ENCODE peak calls at places on chromosomes 1 and 21, in eight cellular contexts. M, C, J, V, L, T, P and R are unnamed samples.

GRCh38 chr1:231918239-231919015 is 291.8 kb downstream of the DISC1 start:
- DNase-seq in M (peak), C (no peak), J (no peak), V (peak), L (no peak), T (peak), P (no peak), R (peak)

GRCh38 chr1:185244015-185244747 is 72.9 kb downstream of the IVNS1ABP start:
- DNase-seq in M (peak), C (no peak), J (no peak), V (peak), L (no peak), T (peak), P (no peak), R (peak)

GRCh38 chr1:112358798-112359408 is 37.1 kb upstream of the CTTNBP2NL start:
- DNase-seq in M (peak), C (peak), J (peak), V (peak), L (peak), T (peak), P (peak), R (peak)

GRCh38 chr1:110686188-110686587 is 11.4 kb upstream of the KCNA3 start:
- DNase-seq in M (no peak), C (no peak), J (peak), V (no peak), L (no peak), T (no peak), P (no peak), R (no peak)

GRCh38 chr1:236394905-236395779 is 1.1 kb downstream of the EDARADD start:
- DNase-seq in M (no peak), C (peak), J (no peak), V (peak), L (peak), T (peak), P (peak), R (peak)

GRCh38 chr1:155086856-155087535 is 8.4 kb downstream of the EFNA3 start:
- DNase-seq in M (no peak), C (no peak), J (no peak), V (no peak), L (no peak), T (no peak), P (no peak), R (no peak)

GRCh38 chr1:99707535-99708142 is 58.8 kb downstream of the FRRS1 start:
- DNase-seq in M (peak), C (peak), J (peak), V (peak), L (peak), T (peak), P (peak), R (peak)

GRCh38 chr1:27583479-27583878 is 20.5 kb downstream of the AHDC1 start:
- DNase-seq in M (no peak), C (no peak), J (no peak), V (no peak), L (no peak), T (no peak), P (no peak), R (no peak)

GRCh38 chr1:43541721-43542401 is 11.2 kb downstream of the PTPRF start:
- DNase-seq in M (no peak), C (peak), J (no peak), V (no peak), L (no peak), T (peak), P (peak), R (no peak)

GRCh38 chr1:232786845-232787455 is 18.3 kb upstream of the MAP10 start:
- DNase-seq in M (no peak), C (no peak), J (no peak), V (no peak), L (no peak), T (no peak), P (no peak), R (no peak)

GRCh38 chr1:11341881-11342552 is 69.0 kb downstream of the UBIAD1 start:
- DNase-seq in M (peak), C (no peak), J (no peak), V (no peak), L (no peak), T (peak), P (no peak), R (no peak)

GRCh38 chr1:75330633-75331032 is 196.4 kb downstream of the LHX8 start:
- DNase-seq in M (no peak), C (no peak), J (no peak), V (peak), L (no peak), T (no peak), P (peak), R (no peak)

GRCh38 chr1:68087184-68087583 is 36.8 kb upstream of the DIRAS3 start:
- DNase-seq in M (peak), C (no peak), J (no peak), V (peak), L (no peak), T (no peak), P (no peak), R (peak)

GRCh38 chr1:75342799-75343198 is 208.6 kb downstream of the LHX8 start:
- DNase-seq in M (no peak), C (no peak), J (no peak), V (no peak), L (peak), T (no peak), P (no peak), R (no peak)

GRCh38 chr1:99490031-99490430 is 155.9 kb upstream of the PALMD start:
- DNase-seq in M (no peak), C (no peak), J (no peak), V (no peak), L (no peak), T (no peak), P (no peak), R (peak)

GRCh38 chr1:236015539-236015938 is 49.4 kb downstream of the NID1 start:
- DNase-seq in M (no peak), C (no peak), J (no peak), V (no peak), L (no peak), T (no peak), P (no peak), R (no peak)

GRCh38 chr1:35666916-35667315 is 25.6 kb upstream of the PSMB2 start:
- DNase-seq in M (no peak), C (no peak), J (no peak), V (no peak), L (no peak), T (no peak), P (no peak), R (no peak)

DNA sequence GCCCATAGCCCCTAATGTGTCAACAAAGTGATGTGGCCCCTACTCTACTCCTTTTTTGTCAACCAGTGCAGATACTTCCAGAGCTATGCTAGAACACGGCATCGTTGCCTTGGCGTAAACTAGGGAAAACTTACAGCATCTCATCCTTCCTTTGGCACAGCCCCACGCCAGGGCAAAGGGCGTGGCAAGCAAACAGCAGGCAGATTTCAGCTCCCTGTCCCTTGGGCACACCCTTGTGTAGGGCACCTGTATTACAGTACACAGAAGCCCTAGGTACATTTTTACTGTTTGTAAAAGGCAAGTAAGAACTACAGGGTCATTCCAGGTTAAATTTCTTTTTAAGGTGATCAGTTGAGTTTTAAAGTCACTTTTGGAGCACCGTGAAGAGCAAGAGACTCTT is 29.3 kb downstream of the PRDX6 start:
- DNase-seq in M (no peak), C (peak), J (no peak), V (no peak), L (no peak), T (no peak), P (peak), R (no peak)
- TF ChIP-seq CTCF in M (no peak), C (peak), J (peak), V (no peak), L (peak), T (no peak), P (no peak), R (no peak)

GRCh38 chr1:52928083-52928404 is 968 bp downstream of the SCP2 start:
- DNase-seq in M (no peak), C (no peak), J (no peak), V (no peak), L (no peak), T (no peak), P (no peak), R (no peak)
- H3K4me3 ChIP-seq in M (peak), C (peak), J (no peak), V (peak), L (peak), T (peak), P (peak), R (peak)

DNA sequence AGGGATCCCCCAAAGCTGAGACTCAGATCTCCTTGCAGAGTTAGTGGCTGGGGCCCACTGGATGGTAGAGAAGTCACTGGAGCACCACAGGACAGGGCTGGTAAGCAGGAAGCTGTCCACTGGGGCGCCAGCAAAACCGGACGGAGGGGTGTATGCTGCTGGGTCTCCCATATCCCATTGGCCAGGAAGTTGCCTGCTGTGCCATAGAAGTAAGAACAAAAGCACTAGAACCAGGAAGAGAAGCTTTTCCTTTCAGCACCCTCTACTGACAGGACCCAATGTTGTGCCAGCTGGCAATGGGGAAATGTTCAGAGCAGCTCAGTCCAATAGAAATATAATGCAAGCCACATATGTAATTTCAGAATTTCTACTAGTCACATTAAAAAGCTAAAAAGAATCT is 146.6 kb downstream of the SPATA46 start:
- DNase-seq in M (no peak), C (no peak), J (peak), V (peak), L (peak), T (peak), P (no peak), R (peak)
- TF ChIP-seq CTCF in M (no peak), C (peak), J (peak), V (no peak), L (peak), T (no peak), P (no peak), R (peak)

DNA sequence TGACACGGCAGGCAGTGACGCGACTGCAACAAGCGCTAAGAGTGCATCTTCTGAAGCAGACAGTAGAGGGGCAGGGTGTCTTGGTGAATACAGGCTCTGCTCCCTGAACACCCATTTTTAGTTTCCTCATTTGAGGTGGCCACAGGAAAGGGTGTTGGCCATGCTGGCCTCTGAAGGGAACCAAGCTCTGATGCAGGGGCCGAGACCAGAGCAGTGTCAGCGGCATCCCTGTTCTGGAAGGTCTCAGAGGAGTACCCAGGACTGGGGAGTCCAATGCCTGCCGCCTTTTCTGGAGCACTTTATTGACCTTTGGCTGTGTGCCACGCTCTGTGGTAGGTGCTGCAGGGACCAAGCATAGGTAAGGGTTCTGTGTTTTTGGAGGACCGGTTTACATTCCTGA is 100.4 kb downstream of the KCNJ6 start:
- DNase-seq in M (no peak), C (no peak), J (no peak), V (no peak), L (no peak), T (no peak), P (no peak), R (no peak)
- H3K4me3 ChIP-seq in M (no peak), C (no peak), J (no peak), V (no peak), L (no peak), T (no peak), P (no peak), R (no peak)

GRCh38 chr1:53473463-53473862 is 14.3 kb downstream of the DMRTB1 start:
- DNase-seq in M (peak), C (no peak), J (no peak), V (peak), L (no peak), T (peak), P (no peak), R (peak)
- TF ChIP-seq CTCF in M (peak), C (no peak), J (peak), V (peak), L (peak), T (peak), P (peak), R (peak)

GRCh38 chr1:115978292-115978941 is 2.1 kb downstream of the SLC22A15 start:
- DNase-seq in M (no peak), C (no peak), J (no peak), V (no peak), L (no peak), T (no peak), P (no peak), R (no peak)

GRCh38 chr1:115977481-115978258 is 1.4 kb downstream of the SLC22A15 start:
- DNase-seq in M (no peak), C (no peak), J (no peak), V (peak), L (no peak), T (peak), P (peak), R (peak)

GRCh38 chr1:115976900-115977480 is 677 bp downstream of the SLC22A15 start:
- DNase-seq in M (no peak), C (no peak), J (no peak), V (no peak), L (peak), T (peak), P (peak), R (no peak)

GRCh38 chr1:115975569-115976061 is 698 bp upstream of the SLC22A15 start:
- DNase-seq in M (no peak), C (no peak), J (no peak), V (no peak), L (no peak), T (no peak), P (no peak), R (no peak)

GRCh38 chr1:115976062-115976899 is at the start of gene SLC22A15:
- DNase-seq in M (no peak), C (peak), J (peak), V (peak), L (peak), T (peak), P (peak), R (peak)
- H3K4me3 ChIP-seq in M (peak), C (peak), J (peak), V (peak), L (peak), T (peak), P (peak), R (peak)

GRCh38 chr1:41038110-41038509 is 16.6 kb upstream of the SLFNL1 start:
- DNase-seq in M (no peak), C (no peak), J (no peak), V (no peak), L (no peak), T (peak), P (no peak), R (no peak)
- TF ChIP-seq CTCF in M (no peak), C (no peak), J (no peak), V (no peak), L (peak), T (no peak), P (peak), R (peak)

GRCh38 chr1:156895927-156896326 is 2.4 kb downstream of the PEAR1 start:
- DNase-seq in M (no peak), C (no peak), J (no peak), V (peak), L (no peak), T (no peak), P (no peak), R (no peak)

GRCh38 chr1:156896490-156897033 is 3.0 kb downstream of the PEAR1 start:
- DNase-seq in M (peak), C (no peak), J (no peak), V (peak), L (peak), T (peak), P (peak), R (peak)

GRCh38 chr1:156895408-156895874 is 1.9 kb downstream of the PEAR1 start:
- DNase-seq in M (peak), C (no peak), J (no peak), V (peak), L (no peak), T (no peak), P (no peak), R (no peak)

GRCh38 chr1:156898151-156898550 is 4.6 kb downstream of the PEAR1 start:
- DNase-seq in M (peak), C (no peak), J (no peak), V (peak), L (no peak), T (peak), P (peak), R (peak)

GRCh38 chr1:156897078-156897825 is 3.7 kb downstream of the PEAR1 start:
- DNase-seq in M (peak), C (no peak), J (no peak), V (peak), L (no peak), T (peak), P (no peak), R (peak)
- H3K4me3 ChIP-seq in M (no peak), C (no peak), J (no peak), V (no peak), L (no peak), T (no peak), P (no peak), R (peak)

GRCh38 chr1:64651841-64652240 is 93.0 kb upstream of the RAVER2 start:
- DNase-seq in M (no peak), C (no peak), J (no peak), V (no peak), L (no peak), T (no peak), P (no peak), R (no peak)

GRCh38 chr1:64650411-64650810 is 94.5 kb upstream of the RAVER2 start:
- DNase-seq in M (peak), C (no peak), J (no peak), V (no peak), L (no peak), T (no peak), P (no peak), R (no peak)

GRCh38 chr1:64655861-64656260 is 89.0 kb upstream of the RAVER2 start:
- DNase-seq in M (no peak), C (no peak), J (no peak), V (no peak), L (no peak), T (no peak), P (no peak), R (no peak)

GRCh38 chr1:64653466-64653865 is 91.4 kb upstream of the RAVER2 start:
- DNase-seq in M (no peak), C (no peak), J (no peak), V (no peak), L (no peak), T (no peak), P (no peak), R (no peak)

DNA sequence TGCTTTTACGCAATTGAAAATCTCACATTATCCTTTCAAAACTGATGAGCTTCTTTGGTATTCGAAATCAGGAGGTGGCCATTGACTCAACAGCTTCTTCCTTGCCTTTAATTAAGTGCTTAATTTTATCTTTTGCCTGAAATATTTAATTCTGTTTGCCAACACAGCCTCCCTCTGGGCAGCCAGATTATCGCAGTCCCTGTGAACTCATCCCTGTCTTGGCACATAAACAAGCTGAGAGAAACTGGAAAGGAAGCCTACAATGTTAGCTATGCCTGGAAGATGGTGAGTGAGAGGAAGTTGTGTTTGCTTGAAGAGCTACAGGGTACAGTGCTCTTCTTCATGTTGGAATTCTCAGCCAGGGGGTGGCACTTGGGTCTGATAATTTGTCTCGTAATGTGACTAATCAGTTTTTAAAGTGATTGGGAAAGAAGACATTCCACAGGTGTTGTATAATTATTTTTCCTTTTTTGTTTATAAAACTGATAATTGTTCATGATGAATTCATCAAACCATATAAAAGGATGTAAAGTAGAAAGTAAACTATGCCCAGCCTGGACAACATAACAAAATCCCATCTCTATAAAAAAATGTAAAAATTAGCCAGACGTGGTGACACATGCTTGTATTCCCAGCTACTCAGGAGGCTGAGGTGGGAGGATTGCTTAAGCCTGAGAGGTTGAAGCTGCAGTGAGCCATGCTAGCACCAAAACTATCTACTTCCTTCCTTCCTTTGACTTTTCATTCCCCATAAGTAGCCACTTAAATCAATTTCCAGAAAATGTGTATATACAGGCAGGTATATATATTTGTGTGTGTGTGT is 90.1 kb upstream of the RAVER2 start:
- DNase-seq in M (peak), C (no peak), J (no peak), V (peak), L (no peak), T (peak), P (no peak), R (peak)
- TF ChIP-seq CTCF in M (no peak), C (no peak), J (no peak), V (peak), L (peak), T (peak), P (peak), R (no peak)

GRCh38 chr1:118253310-118253903 is 68.4 kb upstream of the SPAG17 start:
- DNase-seq in M (no peak), C (no peak), J (no peak), V (no peak), L (no peak), T (no peak), P (no peak), R (no peak)

GRCh38 chr1:118246646-118247045 is 61.6 kb upstream of the SPAG17 start:
- DNase-seq in M (no peak), C (no peak), J (no peak), V (no peak), L (no peak), T (no peak), P (no peak), R (no peak)

GRCh38 chr1:118250232-118250631 is 65.2 kb upstream of the SPAG17 start:
- DNase-seq in M (no peak), C (no peak), J (no peak), V (peak), L (peak), T (no peak), P (no peak), R (peak)

GRCh38 chr1:118247593-118247992 is 62.6 kb upstream of the SPAG17 start:
- DNase-seq in M (peak), C (no peak), J (peak), V (no peak), L (peak), T (peak), P (no peak), R (peak)

GRCh38 chr1:118249641-118250040 is 64.6 kb upstream of the SPAG17 start:
- DNase-seq in M (no peak), C (no peak), J (no peak), V (no peak), L (peak), T (no peak), P (no peak), R (no peak)
- H3K4me3 ChIP-seq in M (no peak), C (no peak), J (no peak), V (no peak), L (no peak), T (no peak), P (no peak), R (no peak)